ENCODE peak calls at places on chromosomes 6 and 20, in five cellular contexts. A is ascending aorta, N is lung, C is psoas muscle, M is PC-3. S is an unnamed sample. For H3K4me1, the result is how much of the 10 kb centered on the place peaks cover.

GRCh38 chr6:23890543-23891227 is 235.3 kb upstream of the NRSN1 start:
- DNase-seq in A (no peak), N (no peak), C (no peak), M (peak), S (no peak)

GRCh38 chr20:48197034-48197433 is 411.8 kb upstream of the SULF2 start:
- DNase-seq in A (no peak), N (no peak), C (no peak), M (no peak), S (no peak)

GRCh38 chr6:32954983-32955802 is 2.3 kb upstream of the HLA-DMA start:
- DNase-seq in A (peak), N (no peak), C (no peak), M (peak), S (no peak)

GRCh38 chr6:138372711-138373463 is 4.8 kb upstream of the SMIM28 start:
- DNase-seq in A (no peak), N (no peak), C (no peak), M (peak), S (no peak)

GRCh38 chr20:62576815-62577214 is 65.5 kb upstream of the SLCO4A1 start:
- DNase-seq in A (no peak), N (no peak), C (no peak), M (peak), S (no peak)

GRCh38 chr6:45074423-45074822 is 253.7 kb upstream of the RUNX2 start:
- DNase-seq in A (no peak), N (no peak), C (no peak), M (no peak), S (no peak)

GRCh38 chr20:48767269-48767960 is 60.4 kb downstream of the PREX1 start:
- DNase-seq in A (no peak), N (no peak), C (no peak), M (no peak), S (no peak)

GRCh38 chr20:62952373-62953166 is at the start of gene SLC17A9:
- DNase-seq in A (peak), N (peak), C (peak), M (no peak), S (peak)

DNA sequence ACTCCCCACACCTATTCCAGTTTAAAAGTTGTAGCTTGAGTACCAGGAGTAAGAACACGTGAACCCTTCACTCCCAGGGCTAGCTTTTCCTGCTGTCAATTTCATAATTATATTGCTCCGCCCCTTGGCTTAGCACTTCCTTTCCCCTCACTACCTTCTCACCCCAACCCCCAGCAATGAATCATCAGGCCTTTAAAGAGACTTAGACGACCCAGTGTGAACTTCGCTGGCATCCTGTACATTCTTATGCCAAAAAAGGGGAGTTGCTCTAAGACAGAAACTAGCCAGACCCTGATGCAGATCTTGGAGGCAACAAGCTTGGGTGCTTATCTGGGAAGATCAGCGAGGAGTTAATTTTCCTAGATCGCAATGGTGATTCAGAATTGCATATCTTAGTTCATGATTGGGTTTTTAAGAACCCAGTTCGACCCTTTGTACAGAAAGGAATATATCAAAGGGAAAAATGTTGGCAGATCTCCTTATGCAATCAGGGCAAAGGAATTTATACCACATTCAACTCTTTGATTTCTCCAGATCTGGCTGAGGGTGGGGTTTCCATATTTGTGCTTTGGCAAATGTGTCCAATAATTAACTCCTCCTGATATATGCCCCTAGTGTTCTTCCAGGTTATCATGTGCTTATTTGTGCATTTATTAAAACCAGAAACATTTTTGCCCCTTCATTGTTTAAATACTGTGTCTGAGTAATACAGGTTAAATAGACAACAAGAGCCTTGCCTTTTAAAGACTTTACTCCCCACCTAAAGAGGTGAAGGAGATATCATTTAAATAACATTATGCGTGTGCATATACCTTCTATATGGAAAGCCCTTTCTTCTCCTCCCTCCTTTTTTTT is 8.1 kb upstream of the ATXN1 start:
- DNase-seq in A (peak), N (peak), C (peak), M (peak), S (peak)
- H3K4me1 ChIP-seq in A (under half), N (under half), C (under half), M (half or more), S (half or more)

DNA sequence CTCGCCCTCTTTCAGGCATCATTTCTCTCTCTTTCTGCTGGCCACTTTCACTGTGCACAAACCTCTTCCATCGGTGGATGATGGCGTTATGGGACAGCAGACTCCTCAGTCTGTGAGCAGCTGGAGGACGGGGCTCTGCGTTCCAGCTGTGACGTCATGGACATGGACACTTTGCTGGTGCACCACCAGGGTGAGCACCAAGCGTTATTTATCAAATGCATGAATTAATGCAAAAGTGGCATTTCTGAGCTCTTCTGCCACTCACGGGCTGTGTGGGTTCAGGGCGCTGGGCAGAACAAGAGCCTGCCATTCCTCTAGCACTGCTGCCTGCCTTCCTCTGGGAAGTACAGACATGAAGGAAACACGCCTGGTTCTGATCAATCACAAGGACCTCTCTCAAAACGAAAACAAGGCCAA is 82.9 kb upstream of the MPC1 start:
- DNase-seq in A (peak), N (no peak), C (peak), M (no peak), S (peak)
- TF ChIP-seq CTCF in A (no peak), N (no peak), C (no peak), M (no peak), S (peak)

GRCh38 chr20:10313701-10314100 is 95.1 kb downstream of the SNAP25 start:
- DNase-seq in A (no peak), N (no peak), C (no peak), M (no peak), S (no peak)
- H3K4me1 ChIP-seq in A (under half), N (under half), C (under half), M (under half), S (under half)

DNA sequence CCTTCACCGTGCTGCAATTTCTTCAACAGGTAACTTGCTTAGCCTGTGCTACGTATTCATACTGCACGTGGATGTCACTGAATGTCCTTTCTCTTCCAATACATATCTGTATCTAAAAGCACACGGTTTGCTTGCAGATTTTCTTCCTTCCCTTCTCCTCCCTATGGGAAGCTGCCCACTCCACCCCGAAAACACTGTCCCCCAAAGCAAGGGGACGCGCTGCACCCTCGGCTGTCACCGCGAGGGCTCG is 708 bp downstream of the TMX4 start:
- DNase-seq in A (no peak), N (no peak), C (no peak), M (no peak), S (no peak)
- TF ChIP-seq CTCF in A (peak), N (no peak), C (no peak), M (no peak), S (no peak)

DNA sequence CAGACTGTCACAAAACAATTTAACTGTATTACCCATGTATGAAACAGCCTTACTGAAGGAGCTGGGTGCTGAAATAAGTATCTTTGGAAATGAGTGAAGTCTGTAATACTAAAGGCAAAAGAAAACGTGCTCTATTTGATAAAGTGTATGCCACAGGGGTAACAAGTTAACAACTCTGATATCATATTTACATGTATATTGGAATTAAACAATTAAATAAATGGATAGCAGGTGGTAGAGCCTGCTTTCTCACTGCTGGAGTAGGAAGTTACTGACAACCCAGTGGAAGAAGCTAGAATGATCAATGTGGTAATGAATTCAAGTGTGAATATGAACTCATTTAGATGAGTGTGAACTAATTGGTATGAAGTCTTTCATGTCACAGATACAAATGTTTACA is 186.7 kb downstream of the LMBRD1 start:
- DNase-seq in A (no peak), N (no peak), C (no peak), M (no peak), S (no peak)
- H3K4me1 ChIP-seq in A (under half), N (under half), C (under half), M (under half), S (under half)

GRCh38 chr6:156590482-156590881 is 186.7 kb upstream of the ARID1B start:
- DNase-seq in A (no peak), N (no peak), C (no peak), M (no peak), S (no peak)
- TF ChIP-seq CTCF in A (no peak), N (no peak), C (no peak), M (no peak), S (no peak)

GRCh38 chr20:39910536-39910935 is 778.5 kb downstream of the MAFB start:
- DNase-seq in A (no peak), N (no peak), C (no peak), M (no peak), S (peak)

GRCh38 chr20:39913274-39913673 is 775.8 kb downstream of the MAFB start:
- DNase-seq in A (no peak), N (no peak), C (no peak), M (no peak), S (no peak)

GRCh38 chr20:39911497-39911896 is 777.5 kb downstream of the MAFB start:
- DNase-seq in A (no peak), N (no peak), C (no peak), M (no peak), S (no peak)

GRCh38 chr20:39904713-39905112 is 784.3 kb downstream of the MAFB start:
- DNase-seq in A (no peak), N (no peak), C (no peak), M (no peak), S (no peak)

DNA sequence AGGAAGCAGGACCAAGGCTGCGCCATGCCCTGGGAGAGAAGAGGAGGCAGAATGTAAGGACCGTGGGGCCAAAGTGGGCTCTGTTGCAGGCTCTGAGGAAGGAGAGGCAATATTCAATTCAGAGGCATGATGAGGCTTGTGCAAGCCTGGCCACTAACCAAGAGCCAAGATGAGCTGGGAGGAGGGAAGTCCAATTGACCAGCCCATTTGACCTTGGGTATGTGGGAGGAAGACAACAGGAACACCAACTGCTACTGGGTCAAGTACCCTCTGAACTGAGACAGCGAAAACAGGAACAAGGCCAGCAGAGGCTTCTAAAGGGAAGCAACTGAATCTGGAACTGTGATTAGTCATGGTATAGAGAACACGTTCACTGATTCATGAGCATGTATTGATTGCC is 779.6 kb downstream of the MAFB start:
- DNase-seq in A (peak), N (peak), C (peak), M (no peak), S (peak)
- H3K4me1 ChIP-seq in A (under half), N (under half), C (under half), M (under half), S (under half)

GRCh38 chr6:143591441-143591840 is 79.9 kb upstream of the FUCA2 start:
- DNase-seq in A (no peak), N (no peak), C (no peak), M (no peak), S (no peak)

GRCh38 chr6:143589162-143589561 is 77.6 kb upstream of the FUCA2 start:
- DNase-seq in A (no peak), N (no peak), C (no peak), M (no peak), S (no peak)

GRCh38 chr6:143595256-143596036 is 82.3 kb upstream of the PHACTR2 start:
- DNase-seq in A (no peak), N (no peak), C (no peak), M (no peak), S (no peak)

GRCh38 chr6:143594647-143595046 is 83.1 kb upstream of the PHACTR2 start:
- DNase-seq in A (no peak), N (no peak), C (no peak), M (no peak), S (no peak)

GRCh38 chr6:143592335-143592734 is 80.8 kb upstream of the FUCA2 start:
- DNase-seq in A (no peak), N (no peak), C (no peak), M (peak), S (no peak)
- TF ChIP-seq CTCF in A (no peak), N (no peak), C (peak), M (peak), S (no peak)

GRCh38 chr20:50299325-50299629 is 108.6 kb downstream of the CEBPB start:
- DNase-seq in A (no peak), N (no peak), C (no peak), M (no peak), S (no peak)

GRCh38 chr20:50296450-50297375 is 106.1 kb downstream of the CEBPB start:
- DNase-seq in A (no peak), N (no peak), C (peak), M (no peak), S (peak)

GRCh38 chr20:50295762-50296449 is 105.3 kb downstream of the CEBPB start:
- DNase-seq in A (no peak), N (no peak), C (peak), M (no peak), S (peak)

GRCh38 chr20:50298554-50299324 is 108.1 kb downstream of the CEBPB start:
- DNase-seq in A (no peak), N (no peak), C (peak), M (no peak), S (no peak)

DNA sequence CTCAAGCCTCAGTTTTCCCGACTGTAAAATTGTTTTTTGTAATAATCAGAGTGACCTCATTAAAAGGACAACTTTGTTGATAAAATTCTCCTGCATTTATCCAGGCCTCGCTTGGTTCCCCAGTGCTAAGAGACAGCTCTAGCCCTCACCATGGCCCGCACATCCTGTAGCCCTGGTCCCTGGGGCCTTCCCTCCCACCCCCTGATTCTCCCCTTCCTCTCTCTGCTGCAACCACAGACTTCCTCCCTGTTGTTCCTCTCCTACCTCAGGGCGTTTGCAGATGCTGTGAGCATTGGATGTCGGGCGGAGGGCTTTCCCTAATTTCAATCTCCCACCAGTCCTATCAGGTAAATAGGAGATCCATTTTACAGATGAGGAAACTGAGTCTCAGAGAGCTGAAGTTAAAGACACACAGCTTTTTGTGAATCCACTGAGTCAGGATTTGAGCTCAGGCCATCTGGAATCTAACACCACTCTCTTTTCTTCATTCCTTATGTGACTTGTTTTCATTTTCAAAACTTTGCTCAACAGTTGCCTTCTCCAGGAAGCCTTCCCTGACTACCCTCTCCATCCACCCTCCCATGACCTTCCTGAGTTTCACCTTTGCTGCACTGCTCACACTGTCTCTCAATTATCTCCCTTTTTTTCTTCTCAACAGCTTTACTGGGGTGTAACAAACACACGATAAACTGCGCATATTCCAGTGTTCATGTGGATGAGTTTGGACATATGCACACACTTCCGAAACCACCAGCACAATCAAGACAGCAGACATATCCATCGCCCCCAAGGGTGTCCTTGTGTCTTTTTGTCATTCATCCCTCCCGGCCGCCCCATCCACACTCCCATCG is 107.1 kb downstream of the CEBPB start:
- DNase-seq in A (no peak), N (no peak), C (peak), M (no peak), S (no peak)
- H3K4me1 ChIP-seq in A (under half), N (under half), C (under half), M (under half), S (under half)

DNA sequence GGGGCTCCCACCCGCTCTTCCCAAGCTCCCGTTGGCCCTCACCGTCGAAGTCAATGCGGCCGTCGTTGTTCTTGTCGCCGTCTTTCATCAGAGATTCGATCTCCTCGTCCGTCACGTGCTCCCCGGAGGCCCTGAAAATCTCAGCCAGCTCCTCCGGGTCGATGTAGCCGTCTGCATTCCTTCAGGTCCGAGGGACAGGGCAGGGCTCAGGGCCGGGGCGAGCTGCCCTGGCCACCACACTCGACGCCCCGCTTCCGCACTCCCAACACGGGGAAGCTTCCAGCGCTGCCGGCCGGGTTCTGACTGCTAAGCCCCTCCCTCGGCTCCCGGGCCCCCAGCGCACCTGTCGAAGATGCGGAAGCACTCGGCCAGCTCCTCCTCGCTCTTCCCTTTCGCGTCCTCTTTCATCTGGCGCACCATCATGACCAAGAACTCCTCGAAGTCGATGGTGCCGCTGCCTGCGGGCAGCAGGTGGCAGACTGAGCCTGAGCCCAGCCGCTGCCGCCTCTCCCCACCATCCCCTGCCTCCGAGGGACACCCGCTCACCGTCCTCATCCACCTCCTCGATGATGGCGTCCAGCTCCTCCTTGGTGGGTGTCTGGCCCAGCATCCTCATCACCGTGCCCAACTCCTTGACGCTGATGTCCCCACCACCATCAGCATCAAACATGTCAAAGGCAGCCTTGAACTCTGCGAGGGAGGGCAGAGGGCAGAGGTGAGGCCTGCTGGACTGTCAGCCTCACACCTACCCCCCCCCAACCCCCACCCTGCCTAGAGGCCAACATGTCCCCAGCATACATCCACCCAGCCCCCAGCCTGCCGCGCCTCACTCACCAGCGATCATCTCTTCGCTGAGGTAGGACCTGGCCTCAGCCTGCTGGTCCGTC is 2.9 kb downstream of the TNNC2 start:
- DNase-seq in A (no peak), N (no peak), C (peak), M (peak), S (peak)
- TF ChIP-seq CTCF in A (no peak), N (no peak), C (peak), M (peak), S (peak)

S was measured in sigmoid colon.